ENCODE peak calls at places on chromosomes 16 and 17, in six cellular contexts. B is uterus, C is mucosa of descending colon, O is thoracic aorta, Q is omental fat pad, Y is PC-3. K is an unnamed sample.

GRCh38 chr16:48885456-48885855 is 275.5 kb upstream of the N4BP1 start:
- DNase-seq in B (no peak), O (no peak), Q (no peak), Y (no peak), C (no peak), K (no peak)

GRCh38 chr16:22353188-22353919 is 21.1 kb downstream of the CDR2 start:
- DNase-seq in B (no peak), O (no peak), C (no peak), Y (peak; percentile 55), Q (no peak), K (no peak)

GRCh38 chr17:16415031-16415924 is at the start of gene TRPV2:
- DNase-seq in O (no peak), Y (peak; percentile 49), Q (no peak), C (peak; percentile 69), B (no peak), K (peak; percentile 44)

GRCh38 chr17:78637643-78638042 is 60.4 kb upstream of the DNAH17 start:
- DNase-seq in O (no peak), Y (no peak), B (no peak), C (no peak), Q (no peak), K (no peak)

GRCh38 chr16:58137581-58137980 is 8.4 kb upstream of the CFAP20 start:
- DNase-seq in B (no peak), Y (no peak), C (no peak), Q (no peak), O (no peak), K (no peak)

GRCh38 chr17:15659663-15660062 is 24.4 kb downstream of the TRIM16 start:
- DNase-seq in Y (peak; percentile 97), O (no peak), Q (no peak), C (no peak), B (no peak), K (no peak)

GRCh38 chr16:30063893-30064745 is 1.4 kb upstream of the ALDOA start:
- DNase-seq in B (peak; percentile 84), Q (peak; percentile 59), Y (peak; percentile 47), C (peak; percentile 79), O (no peak), K (peak; percentile 65)

GRCh38 chr17:73539176-73539575 is 105.1 kb downstream of the SDK2 start:
- DNase-seq in Y (no peak), Q (no peak), B (no peak), O (no peak), C (no peak), K (no peak)

GRCh38 chr17:79116575-79117368 is 42.1 kb downstream of the ENGASE start:
- DNase-seq in Y (no peak), C (no peak), O (no peak), Q (no peak), B (no peak), K (no peak)

GRCh38 chr17:83196088-83196765 is 116.8 kb downstream of the METRNL start:
- DNase-seq in Q (peak; percentile 18), O (no peak), B (no peak), Y (no peak), C (no peak), K (peak; percentile 14)

GRCh38 chr16:23521965-23522364 is 11.7 kb upstream of the GGA2 start:
- DNase-seq in C (no peak), Y (no peak), B (no peak), O (no peak), Q (no peak), K (no peak)

GRCh38 chr17:37608369-37609169 is 649 bp downstream of the SYNRG start:
- DNase-seq in O (peak; percentile 5), B (no peak), C (no peak), Y (peak; percentile 2), Q (no peak), K (no peak)

GRCh38 chr17:65984299-65984698 is 207.6 kb downstream of the CEP112 start:
- DNase-seq in Q (no peak), Y (no peak), C (no peak), B (no peak), O (no peak), K (no peak)

GRCh38 chr17:20116683-20117309 is 107.6 kb downstream of the SPECC1 start:
- DNase-seq in O (no peak), Q (no peak), C (peak; percentile 36), Y (peak; percentile 76), B (peak; percentile 56), K (peak; percentile 19)

GRCh38 chr17:17760872-17761550 is 75.8 kb downstream of the SREBF1 start:
- DNase-seq in B (no peak), O (no peak), Y (no peak), Q (no peak), C (no peak), K (no peak)

GRCh38 chr17:72419866-72420774 is 299.3 kb downstream of the SOX9 start:
- DNase-seq in B (no peak), Q (no peak), O (no peak), Y (peak; percentile 27), C (no peak), K (no peak)

GRCh38 chr17:77491921-77492445 is 351.2 kb downstream of the SEC14L1 start:
- DNase-seq in Y (no peak), O (no peak), C (peak; percentile 45), B (peak; percentile 12), Q (no peak), K (no peak)

GRCh38 chr16:86252596-86252995 is 257.7 kb upstream of the FOXF1 start:
- DNase-seq in Q (no peak), O (no peak), Y (no peak), B (no peak), C (no peak), K (no peak)

GRCh38 chr17:21275579-21276339 is 8.8 kb upstream of the MAP2K3 start:
- DNase-seq in C (peak; percentile 98), O (peak; percentile 65), Q (peak; percentile 89), Y (peak; percentile 91), B (peak; percentile 88), K (peak; percentile 96)

GRCh38 chr16:81879625-81880024 is 100.5 kb downstream of the PLCG2 start:
- DNase-seq in Y (peak; percentile 8), C (no peak), Q (no peak), O (no peak), B (no peak), K (no peak)

GRCh38 chr16:1965610-1966009 is 984 bp upstream of the RPS2 start:
- DNase-seq in O (no peak), B (no peak), C (no peak), Q (no peak), Y (no peak), K (no peak)

GRCh38 chr17:78046923-78047322 is 81.6 kb downstream of the TMC6 start:
- DNase-seq in Y (peak; percentile 30), B (no peak), C (no peak), O (no peak), Q (no peak), K (no peak)

GRCh38 chr17:11986939-11987329 is 10.3 kb downstream of the ZNF18 start:
- DNase-seq in C (no peak), B (no peak), O (no peak), Q (no peak), Y (peak; percentile 84), K (no peak)
- TF ChIP-seq CTCF in C (no peak), B (peak; percentile 48), O (peak; percentile 58), Q (no peak), Y (peak; percentile 90), K (peak; percentile 19)

DNA sequence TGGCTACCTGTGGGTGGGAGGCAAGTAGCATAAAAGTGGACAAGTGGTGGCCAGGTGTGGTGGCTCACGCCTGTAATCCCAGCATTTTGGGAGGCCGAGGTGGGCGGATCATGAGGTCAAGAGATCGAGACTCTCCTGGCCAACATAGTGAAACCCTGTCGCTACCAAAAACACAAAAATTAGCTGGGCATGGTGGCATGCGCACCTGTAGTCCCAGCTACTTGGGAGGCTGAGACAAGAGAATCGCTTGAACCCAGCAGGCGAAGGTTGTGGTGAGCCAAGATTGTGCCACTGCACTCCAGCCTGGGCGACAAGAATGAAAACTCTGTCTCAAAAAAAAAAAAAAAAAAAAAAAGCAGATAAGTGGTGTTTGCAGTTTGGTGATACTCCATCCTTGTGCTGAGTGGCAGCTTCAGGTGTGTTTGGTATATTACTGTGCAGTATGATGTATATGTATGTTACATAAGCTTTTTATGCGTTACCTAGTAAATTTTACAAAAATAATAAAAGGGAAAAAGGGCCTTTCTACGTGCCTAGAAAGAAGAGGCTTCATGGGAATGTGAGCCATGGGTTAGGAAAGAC is 856 bp downstream of the ICAM2 start:
- DNase-seq in C (no peak), B (no peak), Y (no peak), O (no peak), Q (no peak), K (no peak)
- TF ChIP-seq CTCF in C (no peak), B (no peak), Y (no peak), O (no peak), Q (no peak), K (no peak)

GRCh38 chr17:40107266-40107980 is 7.0 kb upstream of the NR1D1 start:
- DNase-seq in C (no peak), Y (no peak), Q (no peak), O (no peak), B (peak; percentile 54), K (no peak)

GRCh38 chr17:40110026-40110425 is 9.6 kb upstream of the NR1D1 start:
- DNase-seq in O (no peak), B (no peak), Y (no peak), C (no peak), Q (no peak), K (no peak)

GRCh38 chr17:40110457-40110856 is 10.1 kb upstream of the NR1D1 start:
- DNase-seq in C (no peak), Y (no peak), Q (no peak), O (no peak), B (peak; percentile 59), K (no peak)

GRCh38 chr17:40111221-40112128 is 10.3 kb upstream of the MSL1 start:
- DNase-seq in O (peak; percentile 87), Y (peak; percentile 84), Q (peak; percentile 73), C (peak; percentile 90), B (peak; percentile 97), K (no peak)

GRCh38 chr17:40109471-40109824 is 9.1 kb upstream of the NR1D1 start:
- DNase-seq in B (no peak), C (no peak), O (no peak), Q (no peak), Y (no peak), K (no peak)
- TF ChIP-seq CTCF in B (no peak), C (no peak), O (no peak), Q (no peak), Y (peak; percentile 35), K (no peak)

GRCh38 chr17:49439673-49440571 is 25.2 kb upstream of the PHB1 start:
- DNase-seq in Q (no peak), O (no peak), B (no peak), C (no peak), Y (no peak), K (no peak)

GRCh38 chr17:49437696-49438438 is 23.2 kb upstream of the PHB1 start:
- DNase-seq in Y (no peak), O (no peak), B (no peak), Q (no peak), C (no peak), K (no peak)

GRCh38 chr17:49439305-49439672 is 24.6 kb upstream of the PHB1 start:
- DNase-seq in Y (no peak), B (no peak), C (no peak), Q (no peak), O (no peak), K (no peak)

GRCh38 chr17:49438439-49438861 is 23.8 kb upstream of the PHB1 start:
- DNase-seq in B (no peak), Q (no peak), Y (no peak), C (no peak), O (no peak), K (no peak)

DNA sequence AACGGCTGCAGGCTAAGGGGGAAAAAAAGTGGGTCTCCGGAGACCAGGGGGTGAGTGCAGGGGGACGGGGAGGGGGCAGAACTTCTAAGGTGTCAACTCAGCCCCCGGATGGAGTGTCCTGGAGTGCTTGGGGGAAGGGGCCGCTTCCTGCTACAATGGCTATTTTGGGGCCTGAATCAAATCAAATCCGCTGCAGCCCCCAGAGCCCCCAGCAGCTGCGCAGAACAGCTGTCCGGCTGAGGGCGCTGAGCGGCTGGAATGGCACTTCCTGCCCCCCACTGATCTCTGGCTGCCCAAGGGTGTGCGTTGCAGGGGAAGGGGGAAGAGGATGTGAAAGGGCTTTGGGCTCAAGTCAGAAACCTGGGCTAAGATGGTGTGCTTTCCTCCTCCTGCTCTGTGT is 24.2 kb upstream of the PHB1 start:
- DNase-seq in O (no peak), C (no peak), Y (no peak), Q (no peak), B (no peak), K (no peak)
- TF ChIP-seq CTCF in O (no peak), C (no peak), Y (no peak), Q (no peak), B (no peak), K (no peak)

K was measured in natural killer cell.